ENCODE peak calls at places on chromosomes 2 and 18, in nine cellular contexts. U is mesenteric fat pad; P is fibroblast of mammary gland; H is PC-3; A is KBM-7; T is fibroblast of pulmonary artery; X is activated CD4-positive, alpha-beta T cell treated with anti-CD3 and anti-CD28 coated beads for 36 hours; Y is activated CD8-positive, alpha-beta memory T cell treated with anti-CD3 and anti-CD28 coated beads for 1 hour; C is choroid plexus epithelial cell. F is an unnamed sample.
A peak's percentile ranks its signal among the peaks of the same experiment; 100 is the strongest.

GRCh38 chr2:241064008-241064801 is 37.9 kb downstream of the MTERF4 start:
- DNase-seq in H (peak; percentile 19), X (peak; percentile 63), T (no peak), A (no peak), U (no peak), P (no peak), C (no peak), Y (peak; percentile 24), F (peak; percentile 58)

GRCh38 chr2:164599954-164600589 is 21.2 kb downstream of the GRB14 start:
- DNase-seq in H (peak; percentile 78), C (peak; percentile 93), T (peak; percentile 80), Y (no peak), X (peak; percentile 38), U (no peak), A (peak; percentile 81), P (peak; percentile 77), F (peak; percentile 38)

GRCh38 chr18:48833701-48834394 is 116.9 kb downstream of the SMAD7 start:
- DNase-seq in Y (no peak), A (no peak), P (peak; percentile 14), H (peak; percentile 26), C (no peak), X (peak; percentile 82), T (peak; percentile 37), U (peak; percentile 33), F (peak; percentile 84)

GRCh38 chr2:111698743-111699554 is 185.0 kb downstream of the ANAPC1 start:
- DNase-seq in X (peak; percentile 72), A (peak; percentile 92), P (peak; percentile 100), C (peak; percentile 99), T (peak; percentile 99), U (peak; percentile 81), H (peak; percentile 98), Y (no peak), F (peak; percentile 70)

GRCh38 chr2:126774290-126774689 is 118.3 kb downstream of the GYPC start:
- DNase-seq in U (no peak), H (no peak), T (no peak), Y (no peak), X (no peak), A (no peak), C (no peak), P (no peak), F (no peak)

GRCh38 chr2:236464140-236464539 is 105.5 kb upstream of the ACKR3 start:
- DNase-seq in Y (no peak), X (no peak), U (no peak), T (no peak), H (no peak), C (no peak), A (no peak), P (peak; percentile 17), F (no peak)

GRCh38 chr2:74436111-74436803 is 5.5 kb downstream of the RTKN start:
- DNase-seq in T (no peak), Y (no peak), P (no peak), C (no peak), A (no peak), U (no peak), X (no peak), H (no peak), F (no peak)

GRCh38 chr18:9337875-9338274 is 3.3 kb downstream of the TWSG1 start:
- DNase-seq in X (no peak), H (peak; percentile 66), U (no peak), P (peak; percentile 26), A (peak; percentile 87), Y (no peak), T (peak; percentile 20), C (peak; percentile 54), F (peak; percentile 12)

GRCh38 chr2:181904022-181904632 is 12.6 kb downstream of the ITPRID2 start:
- DNase-seq in P (peak; percentile 48), Y (no peak), X (no peak), T (peak; percentile 71), C (peak; percentile 71), A (peak; percentile 67), U (no peak), H (peak; percentile 70), F (peak; percentile 6)

GRCh38 chr2:960064-960736 is 9.6 kb downstream of the SNTG2 start:
- DNase-seq in X (no peak), C (no peak), Y (no peak), H (no peak), T (no peak), A (no peak), U (no peak), P (no peak), F (no peak)

GRCh38 chr2:239895116-239895515 is 130.0 kb downstream of the NDUFA10 start:
- DNase-seq in U (peak; percentile 37), T (no peak), P (no peak), X (no peak), Y (no peak), C (no peak), A (no peak), H (no peak), F (no peak)

GRCh38 chr18:44937985-44938384 is 257.3 kb downstream of the SETBP1 start:
- DNase-seq in A (no peak), U (no peak), Y (no peak), H (no peak), P (no peak), T (no peak), C (no peak), X (no peak), F (no peak)

GRCh38 chr2:231781798-231782726 is 980 bp upstream of the PDE6D start:
- DNase-seq in C (peak; percentile 72), H (peak; percentile 30), Y (no peak), A (peak; percentile 70), T (peak; percentile 65), U (no peak), P (peak; percentile 57), X (peak; percentile 49), F (peak; percentile 40)

GRCh38 chr18:77203071-77203470 is 46.6 kb upstream of the GALR1 start:
- DNase-seq in A (no peak), X (no peak), T (peak; percentile 30), C (peak; percentile 42), H (no peak), P (no peak), U (no peak), Y (no peak), F (no peak)

GRCh38 chr2:163701399-163702195 is 34.2 kb downstream of the FIGN start:
- DNase-seq in A (no peak), U (no peak), H (no peak), Y (no peak), T (no peak), X (no peak), C (peak; percentile 41), P (no peak), F (no peak)

GRCh38 chr2:12918138-12918840 is 201.6 kb downstream of the TRIB2 start:
- DNase-seq in T (peak; percentile 72), U (no peak), A (no peak), P (peak; percentile 67), H (no peak), C (no peak), Y (no peak), X (no peak), F (no peak)

GRCh38 chr2:120376679-120377640 is 31.0 kb downstream of the INHBB start:
- DNase-seq in H (no peak), T (no peak), U (no peak), C (no peak), P (no peak), Y (no peak), X (no peak), A (no peak), F (no peak)

GRCh38 chr2:143205106-143205764 is 76.0 kb downstream of the ARHGAP15 start:
- DNase-seq in U (no peak), C (peak; percentile 39), T (peak; percentile 26), X (no peak), P (peak; percentile 11), A (peak; percentile 55), Y (no peak), H (peak; percentile 39), F (no peak)

GRCh38 chr2:199336546-199336945 is 121.2 kb downstream of the SATB2 start:
- DNase-seq in Y (no peak), C (peak; percentile 12), T (no peak), X (no peak), A (no peak), P (peak; percentile 4), U (no peak), H (no peak), F (no peak)

GRCh38 chr2:153912798-153913396 is 41.2 kb downstream of the GALNT13 start:
- DNase-seq in T (no peak), H (no peak), Y (no peak), A (no peak), X (no peak), C (no peak), U (no peak), P (no peak), F (no peak)

GRCh38 chr18:48641981-48642380 is 103.2 kb downstream of the CTIF start:
- DNase-seq in U (peak; percentile 26), P (no peak), Y (no peak), A (no peak), T (no peak), H (no peak), X (no peak), C (peak; percentile 79), F (no peak)

GRCh38 chr2:117832905-117833613 is 18.6 kb downstream of the DDX18 start:
- DNase-seq in A (no peak), U (no peak), X (peak; percentile 42), T (peak; percentile 56), Y (no peak), P (peak; percentile 42), H (peak; percentile 24), C (peak; percentile 67), F (peak; percentile 37)

GRCh38 chr2:134206029-134206428 is 47.8 kb upstream of the MGAT5 start:
- DNase-seq in Y (no peak), H (no peak), T (no peak), C (no peak), A (peak; percentile 40), X (no peak), U (no peak), P (no peak), F (no peak)

GRCh38 chr18:62767321-62767720 is 52.0 kb downstream of the PHLPP1 start:
- DNase-seq in P (peak; percentile 74), Y (no peak), X (no peak), T (no peak), H (peak; percentile 23), U (no peak), C (peak; percentile 67), A (no peak), F (no peak)

GRCh38 chr2:127163922-127164321 is 56.2 kb downstream of the CYP27C1 start:
- DNase-seq in X (no peak), U (no peak), H (no peak), C (no peak), Y (no peak), P (no peak), A (no peak), T (no peak), F (no peak)

GRCh38 chr2:217367464-217367863 is 507.6 kb upstream of the TNP1 start:
- DNase-seq in X (no peak), H (peak; percentile 90), T (no peak), A (no peak), P (no peak), Y (no peak), C (peak; percentile 24), U (no peak), F (no peak)

GRCh38 chr18:28267878-28268625 is 91.1 kb upstream of the CDH2 start:
- DNase-seq in U (no peak), T (peak; percentile 76), Y (no peak), A (no peak), X (no peak), C (peak; percentile 33), P (peak; percentile 28), H (peak; percentile 66), F (no peak)

GRCh38 chr2:216687646-216688045 is 7.7 kb downstream of the IGFBP5 start:
- DNase-seq in H (no peak), A (peak; percentile 47), X (peak; percentile 63), U (no peak), P (no peak), Y (no peak), T (no peak), C (no peak), F (peak; percentile 58)

GRCh38 chr2:100208375-100208774 is 66.0 kb upstream of the AFF3 start:
- DNase-seq in X (no peak), U (no peak), H (no peak), A (no peak), T (no peak), P (no peak), C (no peak), Y (no peak), F (no peak)

F was measured in activated CD8-positive, alpha-beta T cell treated with anti-CD3 and anti-CD28 coated beads for 36 hours.